ENCODE peak calls at places on chromosome 15, in five cellular contexts. One of them, this sample, is unnamed. For H3K4me1, the result is how much of the 10 kb centered on the place peaks cover.

GRCh38 chr15:63551400-63551799 is 45.8 kb upstream of the FBXL22 start:
- DNase-seq in mucosa of descending colon: no peak
- DNase-seq in left ventricle myocardium inferior: no peak
- DNase-seq in tibial artery: no peak
- DNase-seq in aorta: no peak
- DNase-seq in this sample: no peak

GRCh38 chr15:79674124-79674465 is 222.7 kb downstream of the MTHFS start:
- DNase-seq in tibial artery: no peak
- DNase-seq in left ventricle myocardium inferior: no peak
- DNase-seq in aorta: no peak
- DNase-seq in mucosa of descending colon: no peak
- DNase-seq in this sample: no peak

GRCh38 chr15:47185222-47185800 is 532.0 kb upstream of the SEMA6D start:
- DNase-seq in tibial artery: no peak
- DNase-seq in left ventricle myocardium inferior: no peak
- DNase-seq in aorta: no peak
- DNase-seq in mucosa of descending colon: no peak
- DNase-seq in this sample: no peak

GRCh38 chr15:48718646-48719045 is 73.1 kb upstream of the FBN1 start:
- DNase-seq in mucosa of descending colon: no peak
- DNase-seq in tibial artery: peak
- DNase-seq in aorta: peak
- DNase-seq in left ventricle myocardium inferior: peak
- DNase-seq in this sample: no peak

GRCh38 chr15:45653702-45654424 is 19.0 kb downstream of the SQOR start:
- DNase-seq in aorta: peak
- DNase-seq in left ventricle myocardium inferior: no peak
- DNase-seq in mucosa of descending colon: peak
- DNase-seq in tibial artery: no peak
- DNase-seq in this sample: no peak

GRCh38 chr15:68192117-68192516 is 13.0 kb downstream of the CALML4 start:
- DNase-seq in mucosa of descending colon: no peak
- DNase-seq in tibial artery: no peak
- DNase-seq in left ventricle myocardium inferior: no peak
- DNase-seq in aorta: no peak
- DNase-seq in this sample: no peak

GRCh38 chr15:29089731-29090616 is 179.6 kb downstream of the NSMCE3 start:
- DNase-seq in left ventricle myocardium inferior: no peak
- DNase-seq in aorta: peak
- DNase-seq in mucosa of descending colon: no peak
- DNase-seq in tibial artery: peak
- DNase-seq in this sample: no peak

GRCh38 chr15:75694241-75695182 is 18.1 kb downstream of the CSPG4 start:
- DNase-seq in mucosa of descending colon: peak
- DNase-seq in tibial artery: peak
- DNase-seq in aorta: peak
- DNase-seq in left ventricle myocardium inferior: peak
- DNase-seq in this sample: no peak

GRCh38 chr15:79881668-79882067 is 15.1 kb downstream of the MTHFS start:
- DNase-seq in tibial artery: no peak
- DNase-seq in mucosa of descending colon: no peak
- DNase-seq in left ventricle myocardium inferior: no peak
- DNase-seq in aorta: no peak
- DNase-seq in this sample: no peak

GRCh38 chr15:76972420-76973361 is 22.2 kb upstream of the PSTPIP1 start:
- DNase-seq in left ventricle myocardium inferior: no peak
- DNase-seq in mucosa of descending colon: no peak
- DNase-seq in tibial artery: peak
- DNase-seq in aorta: peak
- DNase-seq in this sample: no peak

GRCh38 chr15:78492841-78493240 is 14.5 kb upstream of the HYKK start:
- DNase-seq in tibial artery: no peak
- DNase-seq in left ventricle myocardium inferior: no peak
- DNase-seq in mucosa of descending colon: no peak
- DNase-seq in aorta: no peak
- DNase-seq in this sample: no peak

GRCh38 chr15:48411971-48412591 is 80.9 kb downstream of the DUT start:
- DNase-seq in tibial artery: no peak
- DNase-seq in left ventricle myocardium inferior: no peak
- DNase-seq in mucosa of descending colon: no peak
- DNase-seq in aorta: no peak
- DNase-seq in this sample: no peak

GRCh38 chr15:100168787-100169186 is 173.0 kb downstream of the ADAMTS17 start:
- DNase-seq in aorta: no peak
- DNase-seq in tibial artery: no peak
- DNase-seq in left ventricle myocardium inferior: no peak
- DNase-seq in mucosa of descending colon: no peak
- DNase-seq in this sample: no peak

GRCh38 chr15:89171136-89172072 is 50.0 kb downstream of the RLBP1 start:
- DNase-seq in aorta: no peak
- DNase-seq in left ventricle myocardium inferior: no peak
- DNase-seq in tibial artery: no peak
- DNase-seq in mucosa of descending colon: peak
- DNase-seq in this sample: peak

GRCh38 chr15:41952003-41952563 is 20.3 kb downstream of the EHD4 start:
- DNase-seq in tibial artery: no peak
- DNase-seq in mucosa of descending colon: no peak
- DNase-seq in aorta: no peak
- DNase-seq in left ventricle myocardium inferior: no peak
- DNase-seq in this sample: no peak
- H3K4me1 ChIP-seq in tibial artery: half or more
- H3K4me1 ChIP-seq in mucosa of descending colon: under half
- H3K4me1 ChIP-seq in aorta: under half
- H3K4me1 ChIP-seq in left ventricle myocardium inferior: half or more
- H3K4me1 ChIP-seq in this sample: under half

GRCh38 chr15:52788099-52788986 is 1.8 kb downstream of the ONECUT1 start:
- DNase-seq in tibial artery: no peak
- DNase-seq in left ventricle myocardium inferior: no peak
- DNase-seq in aorta: no peak
- DNase-seq in mucosa of descending colon: no peak
- DNase-seq in this sample: no peak
- H3K4me1 ChIP-seq in tibial artery: half or more
- H3K4me1 ChIP-seq in left ventricle myocardium inferior: half or more
- H3K4me1 ChIP-seq in aorta: under half
- H3K4me1 ChIP-seq in mucosa of descending colon: under half
- H3K4me1 ChIP-seq in this sample: under half

GRCh38 chr15:52673734-52674133 is 5.5 kb downstream of the ATOSA start:
- DNase-seq in left ventricle myocardium inferior: no peak
- DNase-seq in mucosa of descending colon: no peak
- DNase-seq in tibial artery: no peak
- DNase-seq in aorta: no peak
- DNase-seq in this sample: no peak
- H3K4me1 ChIP-seq in left ventricle myocardium inferior: half or more
- H3K4me1 ChIP-seq in mucosa of descending colon: under half
- H3K4me1 ChIP-seq in tibial artery: under half
- H3K4me1 ChIP-seq in aorta: under half
- H3K4me1 ChIP-seq in this sample: under half

GRCh38 chr15:98861188-98861587 is 146.4 kb downstream of the PGPEP1L start:
- DNase-seq in left ventricle myocardium inferior: no peak
- DNase-seq in aorta: no peak
- DNase-seq in tibial artery: no peak
- DNase-seq in mucosa of descending colon: no peak
- DNase-seq in this sample: no peak
- H3K4me1 ChIP-seq in left ventricle myocardium inferior: half or more
- H3K4me1 ChIP-seq in aorta: under half
- H3K4me1 ChIP-seq in tibial artery: half or more
- H3K4me1 ChIP-seq in mucosa of descending colon: under half
- H3K4me1 ChIP-seq in this sample: under half

GRCh38 chr15:58016776-58017175 is 48.7 kb downstream of the ALDH1A2 start:
- DNase-seq in mucosa of descending colon: no peak
- DNase-seq in aorta: no peak
- DNase-seq in tibial artery: no peak
- DNase-seq in left ventricle myocardium inferior: no peak
- DNase-seq in this sample: no peak
- H3K4me1 ChIP-seq in mucosa of descending colon: under half
- H3K4me1 ChIP-seq in aorta: under half
- H3K4me1 ChIP-seq in tibial artery: under half
- H3K4me1 ChIP-seq in left ventricle myocardium inferior: under half
- H3K4me1 ChIP-seq in this sample: under half

GRCh38 chr15:31574761-31575160 is 248.1 kb downstream of the KLF13 start:
- DNase-seq in left ventricle myocardium inferior: no peak
- DNase-seq in aorta: no peak
- DNase-seq in tibial artery: no peak
- DNase-seq in mucosa of descending colon: no peak
- DNase-seq in this sample: no peak
- H3K4me1 ChIP-seq in left ventricle myocardium inferior: under half
- H3K4me1 ChIP-seq in aorta: under half
- H3K4me1 ChIP-seq in tibial artery: under half
- H3K4me1 ChIP-seq in mucosa of descending colon: under half
- H3K4me1 ChIP-seq in this sample: under half

GRCh38 chr15:85496146-85496545 is 115.7 kb downstream of the AKAP13 start:
- DNase-seq in mucosa of descending colon: no peak
- DNase-seq in aorta: no peak
- DNase-seq in tibial artery: no peak
- DNase-seq in left ventricle myocardium inferior: no peak
- DNase-seq in this sample: no peak
- H3K4me1 ChIP-seq in mucosa of descending colon: under half
- H3K4me1 ChIP-seq in aorta: under half
- H3K4me1 ChIP-seq in tibial artery: under half
- H3K4me1 ChIP-seq in left ventricle myocardium inferior: half or more
- H3K4me1 ChIP-seq in this sample: under half

GRCh38 chr15:69857686-69858391 is 239.9 kb downstream of the TLE3 start:
- DNase-seq in aorta: no peak
- DNase-seq in tibial artery: no peak
- DNase-seq in left ventricle myocardium inferior: no peak
- DNase-seq in mucosa of descending colon: no peak
- DNase-seq in this sample: no peak
- H3K4me1 ChIP-seq in aorta: under half
- H3K4me1 ChIP-seq in tibial artery: under half
- H3K4me1 ChIP-seq in left ventricle myocardium inferior: under half
- H3K4me1 ChIP-seq in mucosa of descending colon: under half
- H3K4me1 ChIP-seq in this sample: under half

DNA sequence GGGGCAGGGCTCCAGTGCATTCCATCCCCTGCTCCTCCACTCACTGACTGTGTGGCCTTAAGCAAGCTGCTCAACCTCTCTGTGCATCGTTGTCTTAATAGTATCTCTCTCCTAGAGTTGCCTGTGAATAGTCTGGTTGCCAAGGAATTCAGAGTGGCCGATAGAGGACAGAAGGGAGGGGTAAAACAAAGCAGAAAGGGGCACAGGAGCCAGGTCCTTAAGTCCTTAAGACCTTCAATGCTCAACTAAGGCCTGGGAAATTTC is 13.7 kb upstream of the CYP11A1 start:
- DNase-seq in tibial artery: no peak
- DNase-seq in left ventricle myocardium inferior: no peak
- DNase-seq in aorta: no peak
- DNase-seq in mucosa of descending colon: no peak
- DNase-seq in this sample: no peak
- H3K4me1 ChIP-seq in tibial artery: under half
- H3K4me1 ChIP-seq in left ventricle myocardium inferior: under half
- H3K4me1 ChIP-seq in aorta: under half
- H3K4me1 ChIP-seq in mucosa of descending colon: under half
- H3K4me1 ChIP-seq in this sample: under half

DNA sequence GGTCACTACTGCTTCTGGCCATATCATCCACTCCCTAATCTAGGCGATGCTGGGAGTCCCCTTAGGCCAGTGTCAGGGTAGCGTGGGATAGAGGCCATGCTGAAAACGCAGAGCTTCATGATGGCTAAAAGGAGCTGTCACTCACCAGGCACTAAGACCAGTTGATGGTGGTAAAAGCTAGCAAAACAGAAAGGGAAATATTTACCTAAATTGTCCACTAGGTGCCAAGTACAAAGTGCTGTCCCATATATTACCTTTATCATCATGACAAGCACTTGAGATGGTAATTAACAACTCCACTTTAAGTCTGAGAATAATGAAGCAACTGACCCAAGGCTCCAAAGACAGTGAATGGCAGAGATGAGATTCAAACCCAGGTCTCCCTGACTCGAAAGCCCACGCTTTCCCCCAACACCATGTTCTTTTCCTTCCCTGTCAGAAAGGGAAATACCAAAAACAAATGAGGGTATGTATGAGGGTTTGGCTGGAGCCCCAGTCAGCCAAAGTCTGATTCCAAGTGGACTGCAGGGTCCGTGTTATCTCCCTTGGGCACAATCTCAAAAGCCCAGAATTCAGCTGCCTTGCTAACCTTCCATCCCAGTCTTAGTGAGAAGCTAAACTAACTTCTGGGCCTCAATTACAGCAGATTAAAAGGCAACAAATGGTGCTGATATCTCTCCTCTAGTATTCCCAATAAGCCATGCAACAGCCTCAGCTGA is 84.7 kb downstream of the RBPMS2 start:
- DNase-seq in mucosa of descending colon: no peak
- DNase-seq in left ventricle myocardium inferior: no peak
- DNase-seq in aorta: no peak
- DNase-seq in tibial artery: no peak
- DNase-seq in this sample: no peak
- H3K4me1 ChIP-seq in mucosa of descending colon: under half
- H3K4me1 ChIP-seq in left ventricle myocardium inferior: half or more
- H3K4me1 ChIP-seq in aorta: under half
- H3K4me1 ChIP-seq in tibial artery: half or more
- H3K4me1 ChIP-seq in this sample: under half